ENCODE peak calls at places on chromosomes 1 and 21, in eight cellular contexts. K, N, L, S, G, W, E and U are unnamed samples.

GRCh38 chr1:143653403-143653802 is 318.4 kb downstream of the FAM72C start:
- DNase-seq in K (no peak), N (no peak), L (no peak), S (no peak), G (no peak), W (no peak), E (no peak), U (no peak)

GRCh38 chr1:108814343-108815125 is 42.4 kb downstream of the AKNAD1 start:
- DNase-seq in K (peak), N (no peak), L (no peak), S (no peak), G (no peak), W (no peak), E (no peak), U (no peak)

GRCh38 chr1:41802532-41803501 is 115.9 kb downstream of the HIVEP3 start:
- DNase-seq in K (peak), N (no peak), L (no peak), S (peak), G (no peak), W (no peak), E (no peak), U (peak)

GRCh38 chr21:40243676-40244075 is 376.4 kb downstream of the PCP4 start:
- DNase-seq in K (no peak), N (no peak), L (no peak), S (no peak), G (no peak), W (no peak), E (no peak), U (no peak)

GRCh38 chr21:46366091-46366490 is 42.1 kb downstream of the PCNT start:
- DNase-seq in K (no peak), N (no peak), L (no peak), S (no peak), G (no peak), W (no peak), E (no peak), U (no peak)

GRCh38 chr1:178491721-178492120 is 5.0 kb downstream of the CLEC20A start:
- DNase-seq in K (no peak), N (no peak), L (no peak), S (no peak), G (no peak), W (no peak), E (no peak), U (no peak)

GRCh38 chr1:46248122-46248920 is 758 bp downstream of the RAD54L start:
- DNase-seq in K (peak), N (peak), L (peak), S (peak), G (no peak), W (no peak), E (no peak), U (peak)

GRCh38 chr1:211474426-211474825 is 17.5 kb downstream of the RD3 start:
- DNase-seq in K (no peak), N (peak), L (no peak), S (no peak), G (no peak), W (no peak), E (no peak), U (no peak)

GRCh38 chr1:150065184-150065871 is 2.2 kb upstream of the VPS45 start:
- DNase-seq in K (no peak), N (no peak), L (peak), S (peak), G (peak), W (no peak), E (no peak), U (no peak)

GRCh38 chr1:4837752-4838151 is 183.3 kb downstream of the AJAP1 start:
- DNase-seq in K (no peak), N (no peak), L (no peak), S (no peak), G (no peak), W (no peak), E (no peak), U (no peak)

GRCh38 chr1:24540906-24541710 is 14.8 kb upstream of the NCMAP start:
- DNase-seq in K (no peak), N (no peak), L (peak), S (peak), G (peak), W (no peak), E (no peak), U (no peak)

GRCh38 chr1:116514708-116515525 is 55.9 kb downstream of the CD58 start:
- DNase-seq in K (no peak), N (no peak), L (peak), S (peak), G (no peak), W (peak), E (peak), U (no peak)

GRCh38 chr1:9827558-9828185 is 3.9 kb upstream of the CLSTN1 start:
- DNase-seq in K (no peak), N (peak), L (peak), S (no peak), G (no peak), W (no peak), E (no peak), U (no peak)

GRCh38 chr1:236099622-236100021 is 34.7 kb upstream of the NID1 start:
- DNase-seq in K (no peak), N (no peak), L (no peak), S (no peak), G (peak), W (no peak), E (no peak), U (no peak)

GRCh38 chr1:5990913-5991783 is 1.1 kb downstream of the NPHP4 start:
- DNase-seq in K (peak), N (no peak), L (peak), S (peak), G (no peak), W (no peak), E (peak), U (peak)

GRCh38 chr1:211603191-211603701 is 24.3 kb upstream of the SLC30A1 start:
- DNase-seq in K (no peak), N (no peak), L (no peak), S (no peak), G (no peak), W (no peak), E (no peak), U (no peak)

GRCh38 chr21:29318354-29318753 is 19.6 kb downstream of the BACH1 start:
- DNase-seq in K (no peak), N (peak), L (peak), S (no peak), G (no peak), W (no peak), E (no peak), U (no peak)

GRCh38 chr21:17463441-17463840 is 49.4 kb upstream of the CXADR start:
- DNase-seq in K (peak), N (no peak), L (peak), S (no peak), G (peak), W (no peak), E (no peak), U (no peak)

GRCh38 chr1:64499966-64500365 is 30.0 kb downstream of the CACHD1 start:
- DNase-seq in K (no peak), N (no peak), L (no peak), S (peak), G (no peak), W (no peak), E (no peak), U (no peak)

GRCh38 chr1:5758000-5758858 is 234.0 kb downstream of the NPHP4 start:
- DNase-seq in K (no peak), N (peak), L (no peak), S (no peak), G (no peak), W (no peak), E (no peak), U (no peak)

GRCh38 chr1:214537219-214537618 is 14.2 kb downstream of the PTPN14 start:
- DNase-seq in K (no peak), N (peak), L (peak), S (no peak), G (no peak), W (no peak), E (no peak), U (no peak)

GRCh38 chr21:41764558-41765392 is 2.1 kb downstream of the RIPK4 start:
- DNase-seq in K (no peak), N (no peak), L (peak), S (no peak), G (no peak), W (no peak), E (no peak), U (no peak)

GRCh38 chr1:231808990-231809389 is 182.4 kb downstream of the DISC1 start:
- DNase-seq in K (no peak), N (no peak), L (peak), S (no peak), G (peak), W (no peak), E (no peak), U (peak)

GRCh38 chr1:2585318-2586092 is 1.1 kb upstream of the PRXL2B start:
- DNase-seq in K (peak), N (peak), L (peak), S (peak), G (no peak), W (no peak), E (peak), U (peak)

GRCh38 chr1:46687095-46687659 is 15.5 kb downstream of the TEX38 start:
- DNase-seq in K (peak), N (peak), L (no peak), S (no peak), G (no peak), W (no peak), E (no peak), U (peak)

GRCh38 chr1:2443285-2444137 is 31.1 kb upstream of the PEX10 start:
- DNase-seq in K (no peak), N (no peak), L (peak), S (peak), G (no peak), W (no peak), E (no peak), U (no peak)

GRCh38 chr1:99465176-99465900 is 180.6 kb upstream of the PALMD start:
- DNase-seq in K (no peak), N (no peak), L (peak), S (no peak), G (peak), W (no peak), E (no peak), U (no peak)

GRCh38 chr1:149916193-149916926 is 1.3 kb downstream of the SV2A start:
- DNase-seq in K (no peak), N (no peak), L (peak), S (no peak), G (no peak), W (no peak), E (no peak), U (no peak)

GRCh38 chr21:17359781-17360180 is 153.1 kb upstream of the CXADR start:
- DNase-seq in K (no peak), N (no peak), L (peak), S (no peak), G (no peak), W (no peak), E (no peak), U (no peak)

GRCh38 chr1:81437213-81437612 is 363.5 kb upstream of the ADGRL2 start:
- DNase-seq in K (no peak), N (peak), L (no peak), S (no peak), G (no peak), W (no peak), E (no peak), U (no peak)

GRCh38 chr1:3135746-3136455 is 66.9 kb downstream of the PRDM16 start:
- DNase-seq in K (no peak), N (no peak), L (no peak), S (no peak), G (no peak), W (no peak), E (no peak), U (no peak)

GRCh38 chr1:27789511-27790154 is 16.6 kb downstream of the STX12 start:
- DNase-seq in K (no peak), N (no peak), L (peak), S (no peak), G (no peak), W (no peak), E (no peak), U (peak)

GRCh38 chr1:20932437-20932977 is 145.4 kb upstream of the HP1BP3 start:
- DNase-seq in K (no peak), N (no peak), L (no peak), S (peak), G (no peak), W (no peak), E (no peak), U (no peak)

GRCh38 chr1:39435597-39435996 is 55.8 kb upstream of the BMP8A start:
- DNase-seq in K (no peak), N (no peak), L (no peak), S (no peak), G (no peak), W (no peak), E (no peak), U (no peak)